ENCODE peak calls at places on chromosomes 16 and 17, in seven cellular contexts. One of them, this sample, is unnamed.
A peak's percentile ranks its signal among the peaks of the same experiment; 100 is the strongest.

GRCh38 chr17:73030501-73030911 is 62.0 kb downstream of the SLC39A11 start:
- DNase-seq in fibroblast of pulmonary artery: peak; percentile 10
- DNase-seq in SJCRH30: no peak
- DNase-seq in colonic mucosa: peak; percentile 19
- DNase-seq in CD4-positive, CD25-positive, alpha-beta regulatory T cell: no peak
- DNase-seq in psoas muscle: peak; percentile 30
- DNase-seq in OCI-LY7: no peak
- DNase-seq in this sample: no peak

GRCh38 chr16:88746511-88746910 is 38.5 kb downstream of the PIEZO1 start:
- DNase-seq in colonic mucosa: no peak
- DNase-seq in psoas muscle: peak; percentile 61
- DNase-seq in CD4-positive, CD25-positive, alpha-beta regulatory T cell: no peak
- DNase-seq in fibroblast of pulmonary artery: no peak
- DNase-seq in OCI-LY7: no peak
- DNase-seq in SJCRH30: peak; percentile 68
- DNase-seq in this sample: no peak

GRCh38 chr16:7849891-7850290 is 517.2 kb downstream of the RBFOX1 start:
- DNase-seq in CD4-positive, CD25-positive, alpha-beta regulatory T cell: no peak
- DNase-seq in SJCRH30: no peak
- DNase-seq in psoas muscle: no peak
- DNase-seq in colonic mucosa: no peak
- DNase-seq in OCI-LY7: no peak
- DNase-seq in fibroblast of pulmonary artery: no peak
- DNase-seq in this sample: no peak

GRCh38 chr16:82631701-82632685 is 5.2 kb downstream of the CDH13 start:
- DNase-seq in SJCRH30: no peak
- DNase-seq in colonic mucosa: no peak
- DNase-seq in fibroblast of pulmonary artery: no peak
- DNase-seq in psoas muscle: peak; percentile 20
- DNase-seq in OCI-LY7: no peak
- DNase-seq in CD4-positive, CD25-positive, alpha-beta regulatory T cell: no peak
- DNase-seq in this sample: no peak

GRCh38 chr16:53501216-53501859 is 1.7 kb downstream of the AKTIP start:
- DNase-seq in colonic mucosa: no peak
- DNase-seq in OCI-LY7: no peak
- DNase-seq in fibroblast of pulmonary artery: no peak
- DNase-seq in SJCRH30: no peak
- DNase-seq in psoas muscle: no peak
- DNase-seq in CD4-positive, CD25-positive, alpha-beta regulatory T cell: no peak
- DNase-seq in this sample: no peak

GRCh38 chr17:53626286-53626685 is 196.4 kb upstream of the KIF2B start:
- DNase-seq in psoas muscle: no peak
- DNase-seq in OCI-LY7: no peak
- DNase-seq in fibroblast of pulmonary artery: peak; percentile 58
- DNase-seq in SJCRH30: no peak
- DNase-seq in CD4-positive, CD25-positive, alpha-beta regulatory T cell: no peak
- DNase-seq in colonic mucosa: no peak
- DNase-seq in this sample: peak; percentile 78

GRCh38 chr16:1426734-1427451 is 4.0 kb upstream of the PERCC1 start:
- DNase-seq in CD4-positive, CD25-positive, alpha-beta regulatory T cell: no peak
- DNase-seq in SJCRH30: peak; percentile 88
- DNase-seq in OCI-LY7: no peak
- DNase-seq in psoas muscle: no peak
- DNase-seq in colonic mucosa: no peak
- DNase-seq in fibroblast of pulmonary artery: no peak
- DNase-seq in this sample: no peak

GRCh38 chr16:2386990-2387389 is 42.3 kb upstream of the CCNF start:
- DNase-seq in CD4-positive, CD25-positive, alpha-beta regulatory T cell: no peak
- DNase-seq in colonic mucosa: no peak
- DNase-seq in OCI-LY7: no peak
- DNase-seq in SJCRH30: no peak
- DNase-seq in fibroblast of pulmonary artery: no peak
- DNase-seq in psoas muscle: no peak
- DNase-seq in this sample: no peak

GRCh38 chr16:57802635-57803412 is 533 bp upstream of the KIFC3 start:
- DNase-seq in CD4-positive, CD25-positive, alpha-beta regulatory T cell: no peak
- DNase-seq in SJCRH30: peak; percentile 54
- DNase-seq in OCI-LY7: no peak
- DNase-seq in psoas muscle: no peak
- DNase-seq in colonic mucosa: no peak
- DNase-seq in fibroblast of pulmonary artery: peak; percentile 46
- DNase-seq in this sample: peak; percentile 50

GRCh38 chr17:29642171-29642611 is 19.5 kb upstream of the CORO6 start:
- DNase-seq in colonic mucosa: no peak
- DNase-seq in psoas muscle: no peak
- DNase-seq in SJCRH30: no peak
- DNase-seq in OCI-LY7: no peak
- DNase-seq in CD4-positive, CD25-positive, alpha-beta regulatory T cell: no peak
- DNase-seq in fibroblast of pulmonary artery: no peak
- DNase-seq in this sample: no peak

GRCh38 chr17:72890711-72891110 is 201.8 kb downstream of the SLC39A11 start:
- DNase-seq in psoas muscle: no peak
- DNase-seq in SJCRH30: no peak
- DNase-seq in colonic mucosa: no peak
- DNase-seq in OCI-LY7: no peak
- DNase-seq in CD4-positive, CD25-positive, alpha-beta regulatory T cell: no peak
- DNase-seq in fibroblast of pulmonary artery: peak; percentile 26
- DNase-seq in this sample: no peak

GRCh38 chr17:80311216-80311827 is 50.7 kb downstream of the RNF213 start:
- DNase-seq in psoas muscle: no peak
- DNase-seq in SJCRH30: no peak
- DNase-seq in fibroblast of pulmonary artery: no peak
- DNase-seq in colonic mucosa: no peak
- DNase-seq in CD4-positive, CD25-positive, alpha-beta regulatory T cell: no peak
- DNase-seq in OCI-LY7: no peak
- DNase-seq in this sample: no peak

GRCh38 chr16:51880776-51881175 is 666.2 kb downstream of the TOX3 start:
- DNase-seq in CD4-positive, CD25-positive, alpha-beta regulatory T cell: no peak
- DNase-seq in colonic mucosa: no peak
- DNase-seq in SJCRH30: no peak
- DNase-seq in OCI-LY7: no peak
- DNase-seq in fibroblast of pulmonary artery: peak; percentile 77
- DNase-seq in psoas muscle: no peak
- DNase-seq in this sample: peak; percentile 75

GRCh38 chr17:50055055-50055425 is 870 bp upstream of the ITGA3 start:
- DNase-seq in fibroblast of pulmonary artery: no peak
- DNase-seq in psoas muscle: no peak
- DNase-seq in OCI-LY7: no peak
- DNase-seq in SJCRH30: no peak
- DNase-seq in CD4-positive, CD25-positive, alpha-beta regulatory T cell: peak; percentile 29
- DNase-seq in colonic mucosa: peak; percentile 87
- DNase-seq in this sample: no peak

GRCh38 chr17:2547176-2547575 is 35.5 kb upstream of the METTL16 start:
- DNase-seq in colonic mucosa: no peak
- DNase-seq in OCI-LY7: no peak
- DNase-seq in fibroblast of pulmonary artery: peak; percentile 53
- DNase-seq in psoas muscle: no peak
- DNase-seq in CD4-positive, CD25-positive, alpha-beta regulatory T cell: no peak
- DNase-seq in SJCRH30: no peak
- DNase-seq in this sample: no peak

GRCh38 chr16:14354561-14355351 is 275.3 kb downstream of the PARN start:
- DNase-seq in psoas muscle: no peak
- DNase-seq in OCI-LY7: peak; percentile 97
- DNase-seq in CD4-positive, CD25-positive, alpha-beta regulatory T cell: peak; percentile 85
- DNase-seq in fibroblast of pulmonary artery: peak; percentile 6
- DNase-seq in SJCRH30: no peak
- DNase-seq in colonic mucosa: no peak
- DNase-seq in this sample: no peak

GRCh38 chr16:71927383-71927782 is 32.1 kb downstream of the IST1 start:
- DNase-seq in SJCRH30: peak; percentile 86
- DNase-seq in fibroblast of pulmonary artery: peak; percentile 93
- DNase-seq in CD4-positive, CD25-positive, alpha-beta regulatory T cell: no peak
- DNase-seq in psoas muscle: peak; percentile 53
- DNase-seq in colonic mucosa: peak; percentile 76
- DNase-seq in OCI-LY7: no peak
- DNase-seq in this sample: peak; percentile 86

GRCh38 chr16:47729701-47730100 is 268.6 kb downstream of the PHKB start:
- DNase-seq in OCI-LY7: no peak
- DNase-seq in SJCRH30: no peak
- DNase-seq in fibroblast of pulmonary artery: no peak
- DNase-seq in CD4-positive, CD25-positive, alpha-beta regulatory T cell: no peak
- DNase-seq in psoas muscle: no peak
- DNase-seq in colonic mucosa: no peak
- DNase-seq in this sample: no peak

GRCh38 chr16:11783319-11784047 is 13.6 kb downstream of the ZC3H7A start:
- DNase-seq in fibroblast of pulmonary artery: peak; percentile 79
- DNase-seq in CD4-positive, CD25-positive, alpha-beta regulatory T cell: peak; percentile 87
- DNase-seq in OCI-LY7: peak; percentile 47
- DNase-seq in SJCRH30: no peak
- DNase-seq in colonic mucosa: peak; percentile 32
- DNase-seq in psoas muscle: no peak
- DNase-seq in this sample: peak; percentile 49

GRCh38 chr16:73052441-73053030 is 4.6 kb upstream of the ZFHX3 start:
- DNase-seq in CD4-positive, CD25-positive, alpha-beta regulatory T cell: no peak
- DNase-seq in colonic mucosa: no peak
- DNase-seq in SJCRH30: no peak
- DNase-seq in psoas muscle: no peak
- DNase-seq in fibroblast of pulmonary artery: no peak
- DNase-seq in OCI-LY7: no peak
- DNase-seq in this sample: no peak

GRCh38 chr16:73050115-73051099 is 2.5 kb upstream of the ZFHX3 start:
- DNase-seq in colonic mucosa: no peak
- DNase-seq in fibroblast of pulmonary artery: no peak
- DNase-seq in psoas muscle: no peak
- DNase-seq in OCI-LY7: no peak
- DNase-seq in CD4-positive, CD25-positive, alpha-beta regulatory T cell: no peak
- DNase-seq in SJCRH30: no peak
- DNase-seq in this sample: no peak

GRCh38 chr16:73051903-73052302 is 4.0 kb upstream of the ZFHX3 start:
- DNase-seq in psoas muscle: no peak
- DNase-seq in CD4-positive, CD25-positive, alpha-beta regulatory T cell: no peak
- DNase-seq in colonic mucosa: no peak
- DNase-seq in OCI-LY7: no peak
- DNase-seq in fibroblast of pulmonary artery: no peak
- DNase-seq in SJCRH30: no peak
- DNase-seq in this sample: no peak

GRCh38 chr16:73053038-73053378 is 5.1 kb upstream of the ZFHX3 start:
- DNase-seq in psoas muscle: no peak
- DNase-seq in colonic mucosa: no peak
- DNase-seq in fibroblast of pulmonary artery: no peak
- DNase-seq in SJCRH30: no peak
- DNase-seq in OCI-LY7: no peak
- DNase-seq in CD4-positive, CD25-positive, alpha-beta regulatory T cell: no peak
- DNase-seq in this sample: no peak

GRCh38 chr16:73051216-73051615 is 3.3 kb upstream of the ZFHX3 start:
- DNase-seq in OCI-LY7: no peak
- DNase-seq in CD4-positive, CD25-positive, alpha-beta regulatory T cell: no peak
- DNase-seq in colonic mucosa: no peak
- DNase-seq in psoas muscle: no peak
- DNase-seq in SJCRH30: no peak
- DNase-seq in fibroblast of pulmonary artery: no peak
- DNase-seq in this sample: no peak
- H3K4me3 ChIP-seq in OCI-LY7: no peak overlapping the region
- H3K4me3 ChIP-seq in CD4-positive, CD25-positive, alpha-beta regulatory T cell: no peak overlapping the region
- H3K4me3 ChIP-seq in colonic mucosa: no peak overlapping the region
- H3K4me3 ChIP-seq in psoas muscle: peak overlapping the region; percentile 88
- H3K4me3 ChIP-seq in SJCRH30: no peak overlapping the region
- H3K4me3 ChIP-seq in fibroblast of pulmonary artery: no peak overlapping the region
- H3K4me3 ChIP-seq in this sample: no peak overlapping the region

GRCh38 chr17:77376795-77377751 is 236.3 kb downstream of the SEC14L1 start:
- DNase-seq in OCI-LY7: no peak
- DNase-seq in colonic mucosa: no peak
- DNase-seq in psoas muscle: no peak
- DNase-seq in fibroblast of pulmonary artery: peak; percentile 88
- DNase-seq in CD4-positive, CD25-positive, alpha-beta regulatory T cell: no peak
- DNase-seq in SJCRH30: peak; percentile 89
- DNase-seq in this sample: no peak

GRCh38 chr17:77375108-77375507 is 234.3 kb downstream of the SEC14L1 start:
- DNase-seq in colonic mucosa: no peak
- DNase-seq in psoas muscle: no peak
- DNase-seq in CD4-positive, CD25-positive, alpha-beta regulatory T cell: no peak
- DNase-seq in OCI-LY7: no peak
- DNase-seq in SJCRH30: no peak
- DNase-seq in fibroblast of pulmonary artery: no peak
- DNase-seq in this sample: no peak

GRCh38 chr17:77375526-77375916 is 234.8 kb downstream of the SEC14L1 start:
- DNase-seq in SJCRH30: peak; percentile 66
- DNase-seq in psoas muscle: no peak
- DNase-seq in fibroblast of pulmonary artery: no peak
- DNase-seq in OCI-LY7: no peak
- DNase-seq in CD4-positive, CD25-positive, alpha-beta regulatory T cell: no peak
- DNase-seq in colonic mucosa: no peak
- DNase-seq in this sample: no peak

GRCh38 chr17:77374170-77374936 is 233.6 kb downstream of the SEC14L1 start:
- DNase-seq in CD4-positive, CD25-positive, alpha-beta regulatory T cell: peak; percentile 78
- DNase-seq in fibroblast of pulmonary artery: peak; percentile 92
- DNase-seq in psoas muscle: peak; percentile 79
- DNase-seq in SJCRH30: peak; percentile 96
- DNase-seq in OCI-LY7: peak; percentile 78
- DNase-seq in colonic mucosa: peak; percentile 71
- DNase-seq in this sample: peak; percentile 85

DNA sequence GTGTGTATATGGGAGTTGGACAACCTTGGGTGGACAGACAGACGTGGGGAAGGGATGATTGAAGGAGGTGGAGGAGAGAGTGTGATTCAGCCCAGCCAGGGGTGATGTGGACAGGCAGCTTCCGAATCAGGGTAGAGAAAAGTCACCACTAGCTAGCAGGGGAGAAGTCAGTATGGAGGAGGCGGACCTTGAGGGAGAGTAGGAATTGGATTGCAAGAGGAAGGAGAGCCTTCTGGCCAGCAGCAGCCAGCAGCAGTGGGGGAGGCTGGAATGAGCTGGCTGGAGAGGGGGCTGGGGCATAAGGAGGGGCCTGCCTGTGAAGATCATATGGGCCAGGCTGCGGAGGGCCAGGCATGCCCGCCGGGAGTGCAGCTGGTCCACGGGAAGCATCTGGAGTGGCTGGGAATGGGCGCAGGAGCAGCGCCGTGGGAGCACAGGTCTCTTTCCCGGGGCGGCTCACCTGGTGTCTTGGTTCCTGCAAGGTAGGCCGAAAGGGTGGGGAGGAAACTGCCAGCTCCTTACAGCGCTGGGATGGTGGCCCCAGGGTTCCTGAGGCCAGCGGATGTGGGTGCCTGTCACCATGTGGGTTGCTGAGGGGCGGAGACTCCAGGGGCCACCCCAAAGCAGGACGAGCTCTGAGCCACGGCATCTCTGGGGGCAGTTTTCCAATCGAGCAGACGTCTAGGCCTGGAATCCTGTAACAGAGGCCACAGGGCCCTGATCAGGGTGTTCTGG is 235.3 kb downstream of the SEC14L1 start:
- DNase-seq in CD4-positive, CD25-positive, alpha-beta regulatory T cell: peak; percentile 87
- DNase-seq in SJCRH30: peak; percentile 78
- DNase-seq in OCI-LY7: no peak
- DNase-seq in psoas muscle: no peak
- DNase-seq in colonic mucosa: no peak
- DNase-seq in fibroblast of pulmonary artery: peak; percentile 78
- DNase-seq in this sample: peak; percentile 62
- H3K4me3 ChIP-seq in CD4-positive, CD25-positive, alpha-beta regulatory T cell: peak overlapping the region; percentile 73
- H3K4me3 ChIP-seq in SJCRH30: peak overlapping the region; percentile 80
- H3K4me3 ChIP-seq in OCI-LY7: no peak overlapping the region
- H3K4me3 ChIP-seq in psoas muscle: peak overlapping the region; percentile 79
- H3K4me3 ChIP-seq in colonic mucosa: peak overlapping the region; percentile 10
- H3K4me3 ChIP-seq in fibroblast of pulmonary artery: peak overlapping the region; percentile 82
- H3K4me3 ChIP-seq in this sample: peak overlapping the region; percentile 82

GRCh38 chr17:76968707-76969597 is 100.7 kb downstream of the MGAT5B start:
- DNase-seq in SJCRH30: peak; percentile 29
- DNase-seq in OCI-LY7: peak; percentile 100
- DNase-seq in psoas muscle: no peak
- DNase-seq in CD4-positive, CD25-positive, alpha-beta regulatory T cell: peak; percentile 52
- DNase-seq in fibroblast of pulmonary artery: no peak
- DNase-seq in colonic mucosa: peak; percentile 22
- DNase-seq in this sample: peak; percentile 26
- H3K4me3 ChIP-seq in SJCRH30: peak overlapping the region; percentile 49
- H3K4me3 ChIP-seq in OCI-LY7: peak overlapping the region; percentile 76
- H3K4me3 ChIP-seq in psoas muscle: peak overlapping the region; percentile 30
- H3K4me3 ChIP-seq in CD4-positive, CD25-positive, alpha-beta regulatory T cell: peak overlapping the region; percentile 32
- H3K4me3 ChIP-seq in fibroblast of pulmonary artery: no peak overlapping the region
- H3K4me3 ChIP-seq in colonic mucosa: peak overlapping the region; percentile 16
- H3K4me3 ChIP-seq in this sample: peak overlapping the region; percentile 10

GRCh38 chr16:85463228-85463611 is 149.9 kb upstream of the GSE1 start:
- DNase-seq in colonic mucosa: no peak
- DNase-seq in CD4-positive, CD25-positive, alpha-beta regulatory T cell: no peak
- DNase-seq in fibroblast of pulmonary artery: no peak
- DNase-seq in OCI-LY7: no peak
- DNase-seq in SJCRH30: no peak
- DNase-seq in psoas muscle: no peak
- DNase-seq in this sample: no peak
- H3K4me3 ChIP-seq in colonic mucosa: peak overlapping the region; percentile 2
- H3K4me3 ChIP-seq in CD4-positive, CD25-positive, alpha-beta regulatory T cell: no peak overlapping the region
- H3K4me3 ChIP-seq in fibroblast of pulmonary artery: no peak overlapping the region
- H3K4me3 ChIP-seq in OCI-LY7: no peak overlapping the region
- H3K4me3 ChIP-seq in SJCRH30: peak overlapping the region; percentile 48
- H3K4me3 ChIP-seq in psoas muscle: peak overlapping the region; percentile 42
- H3K4me3 ChIP-seq in this sample: no peak overlapping the region